ENCODE peak calls at places on chromosomes 5 and 9, in five cellular contexts. R is RWPE2, J is Right ventricle myocardium superior, L is heart left ventricle, K is GM23338. T is an unnamed sample.

GRCh38 chr5:40378431-40379175 is 301.1 kb upstream of the PTGER4 start:
- ATAC-seq in L (no peak), J (no peak), R (no peak), K (no peak), T (no peak)

GRCh38 chr9:133855802-133856592 is 117.8 kb upstream of the SARDH start:
- ATAC-seq in L (peak; percentile 34), J (peak; percentile 69), K (no peak), R (peak; percentile 73), T (no peak)

GRCh38 chr5:132765311-132766019 is 11.6 kb downstream of the SEPTIN8 start:
- ATAC-seq in R (no peak), K (no peak), L (no peak), J (peak; percentile 24), T (no peak)

GRCh38 chr9:35035851-35036701 is 36.3 kb downstream of the VCP start:
- ATAC-seq in K (peak; percentile 87), J (peak; percentile 66), L (no peak), R (peak; percentile 31), T (no peak)

GRCh38 chr9:132780230-132781007 is 97.7 kb downstream of the AK8 start:
- ATAC-seq in K (no peak), J (no peak), R (no peak), L (no peak), T (no peak)

GRCh38 chr9:34690983-34691382 is at the start of gene CCL19:
- ATAC-seq in J (no peak), R (no peak), L (no peak), K (no peak), T (no peak)

GRCh38 chr5:65992630-65993029 is 66.3 kb downstream of the ERBIN start:
- ATAC-seq in R (no peak), J (no peak), L (no peak), K (peak; percentile 63), T (no peak)

GRCh38 chr9:133153227-133154096 is 10.3 kb downstream of the GBGT1 start:
- ATAC-seq in R (no peak), K (no peak), L (no peak), J (no peak), T (no peak)

GRCh38 chr5:176481659-176482213 is 33.6 kb downstream of the FAF2 start:
- ATAC-seq in K (no peak), R (no peak), L (no peak), J (no peak), T (no peak)

GRCh38 chr5:53035868-53036381 is 46.8 kb downstream of the ITGA2 start:
- ATAC-seq in R (peak; percentile 69), J (no peak), L (no peak), K (peak; percentile 85), T (peak; percentile 23)

GRCh38 chr5:505946-506555 is 18.2 kb downstream of the SLC9A3 start:
- ATAC-seq in R (no peak), K (peak; percentile 46), L (no peak), J (no peak), T (no peak)

GRCh38 chr5:59151162-59151889 is 568.5 kb downstream of the RAB3C start:
- ATAC-seq in L (no peak), R (no peak), K (no peak), J (peak; percentile 42), T (no peak)

GRCh38 chr5:120072054-120072453 is 392.0 kb upstream of the PRR16 start:
- ATAC-seq in R (no peak), J (peak; percentile 29), L (no peak), K (no peak), T (no peak)

GRCh38 chr9:16099901-16100300 is 547.1 kb downstream of the CCDC171 start:
- ATAC-seq in R (no peak), L (no peak), K (no peak), J (no peak), T (no peak)

GRCh38 chr9:107667700-107668099 is 178.1 kb upstream of the KLF4 start:
- ATAC-seq in J (peak; percentile 67), L (peak; percentile 79), K (no peak), R (no peak), T (no peak)

GRCh38 chr9:33731142-33731541 is 64.2 kb upstream of the PRSS3 start:
- ATAC-seq in L (no peak), R (no peak), K (no peak), J (no peak), T (no peak)

GRCh38 chr9:95857122-95857521 is 18.4 kb upstream of the ERCC6L2 start:
- ATAC-seq in L (no peak), R (peak; percentile 95), K (peak; percentile 48), J (no peak), T (peak; percentile 86)

GRCh38 chr5:122469520-122469919 is 157.5 kb downstream of the SNCAIP start:
- ATAC-seq in J (no peak), R (no peak), K (no peak), L (no peak), T (no peak)

GRCh38 chr5:69136296-69136695 is 30.7 kb upstream of the CCNB1 start:
- ATAC-seq in K (no peak), R (no peak), J (no peak), L (no peak), T (no peak)

GRCh38 chr5:172959824-172960799 is 888 bp downstream of the RPL26L1 start:
- ATAC-seq in L (no peak), J (no peak), R (no peak), K (no peak), T (no peak)

GRCh38 chr5:116045821-116046220 is 13.5 kb downstream of the ARL14EPL start:
- ATAC-seq in K (no peak), R (no peak), L (no peak), J (no peak), T (no peak)

GRCh38 chr5:109467058-109467457 is 57.3 kb upstream of the PJA2 start:
- ATAC-seq in J (no peak), K (no peak), L (no peak), R (no peak), T (no peak)

GRCh38 chr9:126682928-126683697 is 69.4 kb downstream of the LMX1B start:
- ATAC-seq in K (peak; percentile 33), R (no peak), L (no peak), J (peak; percentile 53), T (no peak)

GRCh38 chr5:154899107-154899816 is 38.7 kb downstream of the GEMIN5 start:
- ATAC-seq in J (no peak), L (peak; percentile 42), K (no peak), R (no peak), T (no peak)

GRCh38 chr9:137176302-137177182 is 4.7 kb upstream of the TMEM210 start:
- ATAC-seq in J (peak; percentile 40), R (peak; percentile 64), L (no peak), K (peak; percentile 67), T (peak; percentile 44)

GRCh38 chr9:13263511-13263910 is 16.0 kb downstream of the MPDZ start:
- ATAC-seq in K (no peak), L (no peak), J (no peak), R (no peak), T (no peak)

GRCh38 chr9:35681341-35682002 is 7.7 kb downstream of the CA9 start:
- ATAC-seq in L (no peak), R (peak; percentile 32), J (no peak), K (peak; percentile 4), T (peak; percentile 6)

GRCh38 chr5:72226950-72227349 is 93.1 kb downstream of the MRPS27 start:
- ATAC-seq in L (peak; percentile 66), R (no peak), K (no peak), J (peak; percentile 78), T (no peak)

T was measured in SK-N-SH treated with all-trans-retinoic acid at 6 μM for 48 hours.